ENCODE peak calls at places on chromosome 19, in nine cellular contexts. D is stimulated activated CD8-positive, alpha-beta memory T cell treated with anti-CD3 and anti-CD28 coated beads, Interleukin-12 subunit alpha, Interleukin-12 subunit beta, amount 100 ng/mL, for 1 hour; C is breast epithelium; L is C1 segment of cervical spinal cord; Z is psoas muscle; Q is T-helper 9 cell; X is GM13977; K is T-cell; A is bronchial epithelial cell. I is an unnamed sample.

GRCh38 chr19:37243206-37243632 is 25.2 kb downstream of the ZNF383 start:
- DNase-seq in D (no peak), C (no peak), L (no peak), Z (no peak), Q (no peak), X (no peak), K (no peak), A (no peak), I (no peak)

GRCh38 chr19:49570997-49571676 is 9.2 kb downstream of the NOSIP start:
- DNase-seq in D (no peak), C (no peak), L (no peak), Z (no peak), Q (no peak), X (no peak), K (no peak), A (no peak), I (no peak)

GRCh38 chr19:2394054-2394668 is 33.2 kb downstream of the TIMM13 start:
- DNase-seq in D (no peak), C (no peak), L (peak; percentile 37), Z (no peak), Q (no peak), X (peak; percentile 70), K (no peak), A (no peak), I (no peak)

GRCh38 chr19:50478901-50479715 is 2.5 kb upstream of the GARIN5A start:
- DNase-seq in D (no peak), C (no peak), L (no peak), Z (peak; percentile 76), Q (no peak), X (no peak), K (no peak), A (no peak), I (no peak)

GRCh38 chr19:7772752-7773291 is 9.8 kb downstream of the CLEC4M start:
- DNase-seq in D (peak; percentile 1), C (no peak), L (no peak), Z (no peak), Q (no peak), X (peak; percentile 67), K (no peak), A (peak; percentile 80), I (no peak)

GRCh38 chr19:29805026-29805925 is 6.5 kb upstream of the CCNE1 start:
- DNase-seq in D (no peak), C (no peak), L (no peak), Z (peak; percentile 38), Q (no peak), X (no peak), K (no peak), A (no peak), I (no peak)

GRCh38 chr19:49142866-49143335 is 12.3 kb downstream of the HRC start:
- DNase-seq in D (no peak), C (peak; percentile 91), L (peak; percentile 70), Z (peak; percentile 93), Q (no peak), X (peak; percentile 93), K (peak; percentile 52), A (peak; percentile 84), I (peak; percentile 95)

GRCh38 chr19:34575206-34575605 is 93.6 kb downstream of the WTIP start:
- DNase-seq in D (no peak), C (no peak), L (no peak), Z (no peak), Q (no peak), X (no peak), K (no peak), A (no peak), I (no peak)

GRCh38 chr19:40609561-40610395 is 8.6 kb downstream of the LTBP4 start:
- DNase-seq in D (peak; percentile 73), C (peak; percentile 88), L (peak; percentile 60), Z (peak; percentile 95), Q (peak; percentile 83), X (peak; percentile 96), K (peak; percentile 84), A (peak; percentile 79), I (no peak)

GRCh38 chr19:39446365-39447084 is 1.1 kb downstream of the SUPT5H start:
- DNase-seq in D (no peak), C (no peak), L (no peak), Z (peak; percentile 10), Q (no peak), X (no peak), K (no peak), A (no peak), I (no peak)

GRCh38 chr19:10074153-10074552 is 12.0 kb upstream of the SHFL start:
- DNase-seq in D (no peak), C (no peak), L (no peak), Z (no peak), Q (peak; percentile 27), X (peak; percentile 50), K (peak; percentile 43), A (peak; percentile 13), I (no peak)

GRCh38 chr19:46607441-46607841 is 6.3 kb downstream of the CALM3 start:
- DNase-seq in D (no peak), C (no peak), L (no peak), Z (peak; percentile 39), Q (no peak), X (no peak), K (no peak), A (no peak), I (no peak)

GRCh38 chr19:50890422-50891252 is 17.4 kb downstream of the KLK2 start:
- DNase-seq in D (no peak), C (no peak), L (no peak), Z (no peak), Q (no peak), X (no peak), K (no peak), A (peak; percentile 74), I (no peak)

GRCh38 chr19:50432658-50433057 is at the start of gene MYBPC2:
- DNase-seq in D (no peak), C (no peak), L (no peak), Z (peak; percentile 70), Q (no peak), X (no peak), K (no peak), A (no peak), I (no peak)

GRCh38 chr19:31715249-31715944 is 366.2 kb upstream of the TSHZ3 start:
- DNase-seq in D (no peak), C (no peak), L (no peak), Z (no peak), Q (no peak), X (no peak), K (no peak), A (no peak), I (no peak)

GRCh38 chr19:18300930-18301717 is 19.7 kb upstream of the JUND start:
- DNase-seq in D (no peak), C (no peak), L (no peak), Z (peak; percentile 97), Q (no peak), X (no peak), K (no peak), A (no peak), I (no peak)

GRCh38 chr19:42471554-42472249 is 29.0 kb upstream of the CXCL17 start:
- DNase-seq in D (no peak), C (peak; percentile 68), L (no peak), Z (no peak), Q (no peak), X (no peak), K (no peak), A (peak; percentile 52), I (no peak)

GRCh38 chr19:7799640-7800355 is 30.2 kb upstream of the EVI5L start:
- DNase-seq in D (peak; percentile 59), C (peak; percentile 59), L (peak; percentile 16), Z (no peak), Q (peak; percentile 50), X (peak; percentile 55), K (peak; percentile 47), A (peak; percentile 56), I (peak; percentile 48)

GRCh38 chr19:53808710-53809125 is 15.4 kb downstream of the NLRP12 start:
- DNase-seq in D (no peak), C (no peak), L (no peak), Z (no peak), Q (no peak), X (no peak), K (no peak), A (peak; percentile 34), I (no peak)

GRCh38 chr19:35347171-35347929 is at the start of gene FFAR1:
- DNase-seq in D (no peak), C (no peak), L (no peak), Z (no peak), Q (peak; percentile 27), X (peak; percentile 84), K (peak; percentile 29), A (no peak), I (no peak)

GRCh38 chr19:7870571-7871279 is 3.5 kb downstream of the PRR36 start:
- DNase-seq in D (no peak), C (peak; percentile 84), L (no peak), Z (peak; percentile 72), Q (peak; percentile 36), X (peak; percentile 85), K (peak; percentile 46), A (peak; percentile 61), I (no peak)

GRCh38 chr19:8611890-8612806 is 1.6 kb upstream of the ADAMTS10 start:
- DNase-seq in D (no peak), C (no peak), L (no peak), Z (peak; percentile 86), Q (no peak), X (peak; percentile 58), K (no peak), A (no peak), I (no peak)

GRCh38 chr19:5536337-5536894 is 31.3 kb downstream of the TINCR start:
- DNase-seq in D (no peak), C (no peak), L (peak; percentile 36), Z (peak; percentile 62), Q (no peak), X (no peak), K (no peak), A (peak; percentile 25), I (no peak)

GRCh38 chr19:8566855-8567254 is 10.4 kb downstream of the MYO1F start:
- DNase-seq in D (no peak), C (no peak), L (no peak), Z (no peak), Q (no peak), X (no peak), K (no peak), A (no peak), I (no peak)

GRCh38 chr19:29662604-29663404 is 2.5 kb upstream of the PLEKHF1 start:
- DNase-seq in D (no peak), C (peak; percentile 68), L (peak; percentile 42), Z (peak; percentile 80), Q (no peak), X (no peak), K (no peak), A (peak; percentile 75), I (no peak)

GRCh38 chr19:681029-681626 is 4.9 kb downstream of the FSTL3 start:
- DNase-seq in D (no peak), C (no peak), L (no peak), Z (peak; percentile 97), Q (no peak), X (peak; percentile 97), K (no peak), A (no peak), I (no peak)

GRCh38 chr19:16266586-16266942 is 58.1 kb upstream of the KLF2 start:
- DNase-seq in D (peak; percentile 46), C (no peak), L (no peak), Z (no peak), Q (peak; percentile 51), X (no peak), K (peak; percentile 59), A (no peak), I (no peak)

GRCh38 chr19:45598267-45599011 is 3.6 kb downstream of the GPR4 start:
- DNase-seq in D (no peak), C (no peak), L (no peak), Z (no peak), Q (no peak), X (peak; percentile 30), K (no peak), A (no peak), I (no peak)

GRCh38 chr19:6556043-6556449 is 25.2 kb downstream of the TNFSF9 start:
- DNase-seq in D (no peak), C (no peak), L (no peak), Z (no peak), Q (no peak), X (no peak), K (no peak), A (no peak), I (no peak)

GRCh38 chr19:5093953-5094718 is 125.2 kb downstream of the KDM4B start:
- DNase-seq in D (no peak), C (no peak), L (no peak), Z (no peak), Q (no peak), X (no peak), K (no peak), A (no peak), I (no peak)

I was measured in D721Med.